ENCODE peak calls at places on chromosomes 5 and 9, in five cellular contexts. One of them, this sample, is unnamed.

GRCh38 chr9:98175013-98175679 is 17.3 kb downstream of the CORO2A start:
- DNase-seq in H9: no peak
- DNase-seq in choroid plexus epithelial cell: no peak
- DNase-seq in nephron progenitor cell: peak; percentile 44
- DNase-seq in OCI-LY7: no peak
- DNase-seq in this sample: no peak

GRCh38 chr5:125856949-125857348 is 566.3 kb upstream of the GRAMD2B start:
- DNase-seq in H9: no peak
- DNase-seq in choroid plexus epithelial cell: no peak
- DNase-seq in nephron progenitor cell: no peak
- DNase-seq in OCI-LY7: no peak
- DNase-seq in this sample: no peak

GRCh38 chr5:52801329-52801728 is 13.6 kb downstream of the ITGA1 start:
- DNase-seq in H9: no peak
- DNase-seq in choroid plexus epithelial cell: peak; percentile 54
- DNase-seq in nephron progenitor cell: peak; percentile 8
- DNase-seq in OCI-LY7: peak; percentile 19
- DNase-seq in this sample: no peak

GRCh38 chr5:171207256-171207866 is 101.7 kb upstream of the TLX3 start:
- DNase-seq in H9: no peak
- DNase-seq in choroid plexus epithelial cell: peak; percentile 67
- DNase-seq in nephron progenitor cell: peak; percentile 24
- DNase-seq in OCI-LY7: peak; percentile 29
- DNase-seq in this sample: peak; percentile 47

GRCh38 chr9:132008184-132008781 is 71.4 kb downstream of the MED27 start:
- DNase-seq in H9: no peak
- DNase-seq in choroid plexus epithelial cell: peak; percentile 33
- DNase-seq in nephron progenitor cell: no peak
- DNase-seq in OCI-LY7: no peak
- DNase-seq in this sample: no peak

GRCh38 chr5:67640011-67640410 is 443.4 kb upstream of the CD180 start:
- DNase-seq in H9: no peak
- DNase-seq in choroid plexus epithelial cell: no peak
- DNase-seq in nephron progenitor cell: no peak
- DNase-seq in OCI-LY7: no peak
- DNase-seq in this sample: no peak

GRCh38 chr9:120477534-120478001 is 102.4 kb downstream of the CDK5RAP2 start:
- DNase-seq in H9: peak; percentile 72
- DNase-seq in choroid plexus epithelial cell: peak; percentile 98
- DNase-seq in nephron progenitor cell: peak; percentile 65
- DNase-seq in OCI-LY7: peak; percentile 28
- DNase-seq in this sample: peak; percentile 45

GRCh38 chr5:132824426-132824825 is 6.0 kb downstream of the SHROOM1 start:
- DNase-seq in H9: no peak
- DNase-seq in choroid plexus epithelial cell: no peak
- DNase-seq in nephron progenitor cell: no peak
- DNase-seq in OCI-LY7: no peak
- DNase-seq in this sample: no peak

GRCh38 chr5:134177197-134178171 is 734 bp upstream of the SKP1 start:
- DNase-seq in H9: peak; percentile 68
- DNase-seq in choroid plexus epithelial cell: peak; percentile 82
- DNase-seq in nephron progenitor cell: peak; percentile 15
- DNase-seq in OCI-LY7: peak; percentile 85
- DNase-seq in this sample: peak; percentile 33

GRCh38 chr9:126411225-126411947 is 84.8 kb downstream of the MVB12B start:
- DNase-seq in H9: no peak
- DNase-seq in choroid plexus epithelial cell: no peak
- DNase-seq in nephron progenitor cell: no peak
- DNase-seq in OCI-LY7: peak; percentile 48
- DNase-seq in this sample: no peak

GRCh38 chr5:154049685-154050084 is 10.9 kb downstream of the MFAP3 start:
- DNase-seq in H9: no peak
- DNase-seq in choroid plexus epithelial cell: no peak
- DNase-seq in nephron progenitor cell: no peak
- DNase-seq in OCI-LY7: no peak
- DNase-seq in this sample: no peak

GRCh38 chr5:56816546-56817081 is 1.3 kb downstream of the MAP3K1 start:
- DNase-seq in H9: peak; percentile 83
- DNase-seq in choroid plexus epithelial cell: peak; percentile 58
- DNase-seq in nephron progenitor cell: peak; percentile 68
- DNase-seq in OCI-LY7: peak; percentile 88
- DNase-seq in this sample: peak; percentile 42

GRCh38 chr5:78612227-78613150 is 36.1 kb downstream of the LHFPL2 start:
- DNase-seq in H9: no peak
- DNase-seq in choroid plexus epithelial cell: no peak
- DNase-seq in nephron progenitor cell: no peak
- DNase-seq in OCI-LY7: no peak
- DNase-seq in this sample: no peak

GRCh38 chr9:134483361-134484184 is 157.3 kb downstream of the RXRA start:
- DNase-seq in H9: no peak
- DNase-seq in choroid plexus epithelial cell: no peak
- DNase-seq in nephron progenitor cell: no peak
- DNase-seq in OCI-LY7: no peak
- DNase-seq in this sample: no peak

GRCh38 chr9:127741831-127742434 is 6.8 kb upstream of the TOR2A start:
- DNase-seq in H9: peak; percentile 98
- DNase-seq in choroid plexus epithelial cell: no peak
- DNase-seq in nephron progenitor cell: peak; percentile 97
- DNase-seq in OCI-LY7: no peak
- DNase-seq in this sample: no peak

GRCh38 chr9:133257398-133258053 is 17.5 kb downstream of the ABO start:
- DNase-seq in H9: no peak
- DNase-seq in choroid plexus epithelial cell: no peak
- DNase-seq in nephron progenitor cell: no peak
- DNase-seq in OCI-LY7: no peak
- DNase-seq in this sample: no peak

GRCh38 chr5:96565843-96566242 is 96.3 kb upstream of the CAST start:
- DNase-seq in H9: no peak
- DNase-seq in choroid plexus epithelial cell: peak; percentile 81
- DNase-seq in nephron progenitor cell: no peak
- DNase-seq in OCI-LY7: no peak
- DNase-seq in this sample: no peak

GRCh38 chr9:91170951-91171350 is 190.8 kb downstream of the AUH start:
- DNase-seq in H9: no peak
- DNase-seq in choroid plexus epithelial cell: no peak
- DNase-seq in nephron progenitor cell: no peak
- DNase-seq in OCI-LY7: no peak
- DNase-seq in this sample: no peak

GRCh38 chr5:134489227-134489944 is 36.1 kb upstream of the JADE2 start:
- DNase-seq in H9: no peak
- DNase-seq in choroid plexus epithelial cell: no peak
- DNase-seq in nephron progenitor cell: no peak
- DNase-seq in OCI-LY7: no peak
- DNase-seq in this sample: no peak

GRCh38 chr5:139761501-139761900 is 34.1 kb upstream of the PSD2 start:
- DNase-seq in H9: no peak
- DNase-seq in choroid plexus epithelial cell: no peak
- DNase-seq in nephron progenitor cell: no peak
- DNase-seq in OCI-LY7: no peak
- DNase-seq in this sample: no peak

DNA sequence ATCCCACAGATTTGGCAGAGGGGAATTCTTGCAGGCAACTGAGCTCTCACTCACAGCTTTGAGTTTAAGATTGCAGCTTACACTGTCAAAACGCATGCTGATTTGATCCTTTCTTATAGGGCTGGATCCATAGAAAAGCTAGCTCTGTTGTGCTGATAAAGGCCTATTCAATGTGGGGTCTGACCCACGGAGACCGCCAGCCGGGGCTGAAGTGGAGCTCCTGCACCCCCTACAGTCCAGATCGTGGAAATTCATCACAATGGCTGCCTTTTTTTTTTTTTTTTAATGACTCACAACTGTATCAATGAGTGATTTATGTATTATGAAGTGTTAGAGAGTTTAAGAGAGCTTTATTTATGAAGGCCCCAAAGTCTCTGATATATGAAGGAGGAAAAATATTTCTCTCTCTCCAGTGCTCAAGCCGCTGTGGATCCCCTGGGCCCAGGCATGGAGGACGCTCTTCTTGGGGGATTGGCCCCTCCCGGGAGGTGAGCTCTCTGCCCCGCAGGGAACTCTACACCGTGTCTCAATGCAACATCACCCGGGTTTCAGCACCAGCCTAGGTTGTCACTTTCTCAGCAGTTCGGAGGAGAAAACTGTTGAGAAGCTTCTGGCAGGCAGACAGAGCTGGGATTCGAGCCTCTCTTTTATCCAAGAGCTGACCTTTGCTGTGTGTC is 700.2 kb downstream of the IRX1 start:
- DNase-seq in H9: peak; percentile 60
- DNase-seq in choroid plexus epithelial cell: no peak
- DNase-seq in nephron progenitor cell: peak; percentile 64
- DNase-seq in OCI-LY7: no peak
- DNase-seq in this sample: no peak
- TF ChIP-seq CTCF in H9: peak; percentile 92
- TF ChIP-seq CTCF in choroid plexus epithelial cell: no peak
- TF ChIP-seq CTCF in nephron progenitor cell: peak; percentile 81
- TF ChIP-seq CTCF in OCI-LY7: peak; percentile 66
- TF ChIP-seq CTCF in this sample: no peak

GRCh38 chr5:111146053-111146452 is 53.9 kb downstream of the WDR36 start:
- DNase-seq in H9: no peak
- DNase-seq in choroid plexus epithelial cell: no peak
- DNase-seq in nephron progenitor cell: no peak
- DNase-seq in OCI-LY7: no peak
- DNase-seq in this sample: no peak

GRCh38 chr5:111153483-111153882 is 61.3 kb downstream of the WDR36 start:
- DNase-seq in H9: no peak
- DNase-seq in choroid plexus epithelial cell: no peak
- DNase-seq in nephron progenitor cell: no peak
- DNase-seq in OCI-LY7: no peak
- DNase-seq in this sample: no peak

GRCh38 chr5:111147502-111147901 is 55.4 kb downstream of the WDR36 start:
- DNase-seq in H9: no peak
- DNase-seq in choroid plexus epithelial cell: no peak
- DNase-seq in nephron progenitor cell: no peak
- DNase-seq in OCI-LY7: no peak
- DNase-seq in this sample: no peak

DNA sequence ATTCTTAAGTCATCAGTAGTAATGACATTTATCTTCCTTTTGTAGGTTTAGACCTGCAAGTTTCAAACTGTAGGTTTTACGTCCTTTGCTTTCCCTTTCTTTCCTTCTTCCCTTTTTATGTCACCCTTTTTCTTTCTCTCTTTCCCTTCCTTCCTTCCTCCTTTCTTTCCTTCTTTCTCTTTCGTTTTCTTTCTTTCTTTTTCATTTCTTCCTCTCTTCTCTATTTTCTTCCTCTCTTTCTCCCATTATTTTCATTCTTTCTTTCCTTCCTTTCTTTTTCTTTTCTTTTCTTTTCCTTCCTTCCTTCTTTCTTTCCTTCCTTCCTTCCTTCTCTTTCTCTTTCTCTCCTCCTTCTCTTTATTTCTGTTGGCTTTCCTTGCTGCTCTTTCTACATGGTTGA is 59.9 kb downstream of the WDR36 start:
- DNase-seq in H9: no peak
- DNase-seq in choroid plexus epithelial cell: no peak
- DNase-seq in nephron progenitor cell: no peak
- DNase-seq in OCI-LY7: no peak
- DNase-seq in this sample: no peak
- TF ChIP-seq CTCF in H9: no peak
- TF ChIP-seq CTCF in choroid plexus epithelial cell: no peak
- TF ChIP-seq CTCF in nephron progenitor cell: no peak
- TF ChIP-seq CTCF in OCI-LY7: no peak
- TF ChIP-seq CTCF in this sample: no peak

DNA sequence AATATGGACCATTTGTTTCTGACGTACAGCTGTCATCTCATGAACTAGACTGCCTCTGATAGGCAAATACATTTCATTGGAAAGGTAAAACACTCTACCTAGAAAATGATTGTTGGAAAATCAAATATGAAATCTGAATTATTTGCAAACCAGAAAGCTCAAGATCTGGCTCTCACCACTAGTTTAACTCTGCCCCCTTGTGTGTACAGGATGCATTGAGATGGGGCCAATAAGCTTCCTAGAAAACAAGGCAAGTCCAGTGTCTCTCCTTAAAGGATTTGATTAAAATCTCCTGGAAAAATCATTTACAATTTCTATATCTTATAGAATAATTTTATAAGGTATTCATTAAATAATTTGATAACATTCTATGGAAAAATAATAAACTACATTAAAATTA is 311.9 kb upstream of the ANKH start:
- DNase-seq in H9: no peak
- DNase-seq in choroid plexus epithelial cell: peak; percentile 61
- DNase-seq in nephron progenitor cell: no peak
- DNase-seq in OCI-LY7: no peak
- DNase-seq in this sample: no peak
- TF ChIP-seq CTCF in H9: peak; percentile 61
- TF ChIP-seq CTCF in choroid plexus epithelial cell: peak; percentile 65
- TF ChIP-seq CTCF in nephron progenitor cell: no peak
- TF ChIP-seq CTCF in OCI-LY7: no peak
- TF ChIP-seq CTCF in this sample: no peak

GRCh38 chr9:100601216-100601615 is 23.3 kb downstream of the CAVIN4 start:
- DNase-seq in H9: peak; percentile 81
- DNase-seq in choroid plexus epithelial cell: peak; percentile 83
- DNase-seq in nephron progenitor cell: peak; percentile 54
- DNase-seq in OCI-LY7: peak; percentile 72
- DNase-seq in this sample: peak; percentile 55
- TF ChIP-seq CTCF in H9: peak; percentile 83
- TF ChIP-seq CTCF in choroid plexus epithelial cell: peak; percentile 92
- TF ChIP-seq CTCF in nephron progenitor cell: peak; percentile 65
- TF ChIP-seq CTCF in OCI-LY7: peak; percentile 86
- TF ChIP-seq CTCF in this sample: peak; percentile 49

GRCh38 chr5:126858441-126858840 is 81.5 kb downstream of the LMNB1 start:
- DNase-seq in H9: peak; percentile 98
- DNase-seq in choroid plexus epithelial cell: no peak
- DNase-seq in nephron progenitor cell: no peak
- DNase-seq in OCI-LY7: no peak
- DNase-seq in this sample: no peak
- TF ChIP-seq CTCF in H9: peak; percentile 49
- TF ChIP-seq CTCF in choroid plexus epithelial cell: no peak
- TF ChIP-seq CTCF in nephron progenitor cell: no peak
- TF ChIP-seq CTCF in OCI-LY7: no peak
- TF ChIP-seq CTCF in this sample: no peak

GRCh38 chr5:94618029-94618492 is 343 bp downstream of the KIAA0825 start:
- DNase-seq in H9: peak; percentile 67
- DNase-seq in choroid plexus epithelial cell: peak; percentile 72
- DNase-seq in nephron progenitor cell: peak; percentile 38
- DNase-seq in OCI-LY7: peak; percentile 16
- DNase-seq in this sample: peak; percentile 54

GRCh38 chr5:94615843-94616242 is 2.6 kb downstream of the KIAA0825 start:
- DNase-seq in H9: no peak
- DNase-seq in choroid plexus epithelial cell: no peak
- DNase-seq in nephron progenitor cell: no peak
- DNase-seq in OCI-LY7: no peak
- DNase-seq in this sample: no peak

GRCh38 chr5:94618493-94619328 is at the start of the genes KIAA0825 and SLF1:
- DNase-seq in H9: peak; percentile 94
- DNase-seq in choroid plexus epithelial cell: peak; percentile 92
- DNase-seq in nephron progenitor cell: peak; percentile 85
- DNase-seq in OCI-LY7: peak; percentile 89
- DNase-seq in this sample: peak; percentile 92

GRCh38 chr5:94614156-94614805 is 4.1 kb downstream of the KIAA0825 start:
- DNase-seq in H9: no peak
- DNase-seq in choroid plexus epithelial cell: no peak
- DNase-seq in nephron progenitor cell: no peak
- DNase-seq in OCI-LY7: no peak
- DNase-seq in this sample: no peak

DNA sequence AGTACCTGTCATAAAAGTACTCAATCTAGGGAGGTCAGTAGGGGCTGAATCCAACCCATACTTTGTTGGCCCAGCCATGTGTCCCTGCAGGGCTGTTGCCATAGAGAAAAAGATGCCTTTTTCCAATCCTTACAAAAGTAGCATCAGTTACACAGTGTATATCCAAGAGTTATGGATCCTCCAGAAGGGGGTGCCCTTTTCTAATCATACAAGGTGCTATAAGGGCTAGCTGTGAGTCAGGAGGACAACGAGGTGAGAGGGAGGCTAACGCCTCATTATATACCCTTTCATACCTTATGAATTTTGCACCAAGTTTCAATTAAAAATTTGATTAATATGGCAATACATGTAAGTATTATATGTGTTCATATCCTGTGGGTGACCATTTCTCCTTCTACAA is 4.8 kb downstream of the KIAA0825 start:
- DNase-seq in H9: no peak
- DNase-seq in choroid plexus epithelial cell: peak; percentile 71
- DNase-seq in nephron progenitor cell: no peak
- DNase-seq in OCI-LY7: peak; percentile 44
- DNase-seq in this sample: peak; percentile 23
- TF ChIP-seq CTCF in H9: peak; percentile 64
- TF ChIP-seq CTCF in choroid plexus epithelial cell: peak; percentile 65
- TF ChIP-seq CTCF in nephron progenitor cell: no peak
- TF ChIP-seq CTCF in OCI-LY7: peak; percentile 70
- TF ChIP-seq CTCF in this sample: peak; percentile 21